ENCODE peak calls at places on chromosomes 16 and 17, in five cellular contexts. One of them, this sample, is unnamed. For H3K4me1, the result is how much of the 10 kb centered on the place peaks cover.

GRCh38 chr16:86676216-86676800 is 98.0 kb downstream of the FOXL1 start:
- DNase-seq in stomach: no peak
- DNase-seq in HepG2: no peak
- DNase-seq in H1: no peak
- DNase-seq in A549: no peak
- DNase-seq in this sample: no peak

GRCh38 chr16:53664724-53665345 is 38.8 kb downstream of the RPGRIP1L start:
- DNase-seq in stomach: no peak
- DNase-seq in HepG2: no peak
- DNase-seq in H1: no peak
- DNase-seq in A549: no peak
- DNase-seq in this sample: peak

GRCh38 chr17:47145351-47145750 is 43.7 kb downstream of the CDC27 start:
- DNase-seq in stomach: no peak
- DNase-seq in HepG2: no peak
- DNase-seq in H1: no peak
- DNase-seq in A549: no peak
- DNase-seq in this sample: no peak

GRCh38 chr17:59361916-59362810 is 30.7 kb downstream of the YPEL2 start:
- DNase-seq in stomach: no peak
- DNase-seq in HepG2: no peak
- DNase-seq in H1: no peak
- DNase-seq in A549: no peak
- DNase-seq in this sample: no peak

GRCh38 chr16:65634291-65634690 is 512.4 kb upstream of the CDH11 start:
- DNase-seq in stomach: no peak
- DNase-seq in HepG2: no peak
- DNase-seq in H1: no peak
- DNase-seq in A549: no peak
- DNase-seq in this sample: no peak

GRCh38 chr17:49779730-49780220 is 8.7 kb upstream of the KAT7 start:
- DNase-seq in stomach: no peak
- DNase-seq in HepG2: peak
- DNase-seq in H1: no peak
- DNase-seq in A549: peak
- DNase-seq in this sample: no peak

GRCh38 chr17:75390982-75391381 is 14.5 kb downstream of the GRB2 start:
- DNase-seq in stomach: no peak
- DNase-seq in HepG2: no peak
- DNase-seq in H1: no peak
- DNase-seq in A549: no peak
- DNase-seq in this sample: no peak

GRCh38 chr16:24998201-24998600 is 17.0 kb downstream of the ARHGAP17 start:
- DNase-seq in stomach: no peak
- DNase-seq in HepG2: no peak
- DNase-seq in H1: no peak
- DNase-seq in A549: no peak
- DNase-seq in this sample: no peak

GRCh38 chr17:70100983-70101382 is 26.0 kb downstream of the KCNJ16 start:
- DNase-seq in stomach: no peak
- DNase-seq in HepG2: no peak
- DNase-seq in H1: no peak
- DNase-seq in A549: no peak
- DNase-seq in this sample: no peak

GRCh38 chr16:84826558-84826941 is 6.8 kb downstream of the CRISPLD2 start:
- DNase-seq in stomach: peak
- DNase-seq in HepG2: no peak
- DNase-seq in H1: no peak
- DNase-seq in A549: no peak
- DNase-seq in this sample: no peak

GRCh38 chr17:68771867-68772515 is 170.8 kb upstream of the FAM20A start:
- DNase-seq in stomach: no peak
- DNase-seq in HepG2: peak
- DNase-seq in H1: no peak
- DNase-seq in A549: peak
- DNase-seq in this sample: no peak

GRCh38 chr17:15893333-15894024 is 51.5 kb upstream of the ADORA2B start:
- DNase-seq in stomach: no peak
- DNase-seq in HepG2: no peak
- DNase-seq in H1: no peak
- DNase-seq in A549: no peak
- DNase-seq in this sample: no peak

GRCh38 chr17:76437467-76438402 is 15.2 kb downstream of the UBE2O start:
- DNase-seq in stomach: no peak
- DNase-seq in HepG2: peak
- DNase-seq in H1: no peak
- DNase-seq in A549: no peak
- DNase-seq in this sample: no peak

GRCh38 chr16:55478827-55479559 is at the start of gene MMP2:
- DNase-seq in stomach: peak
- DNase-seq in HepG2: no peak
- DNase-seq in H1: peak
- DNase-seq in A549: no peak
- DNase-seq in this sample: peak

GRCh38 chr17:1647802-1648581 is 1.7 kb downstream of the RILP start:
- DNase-seq in stomach: peak
- DNase-seq in HepG2: no peak
- DNase-seq in H1: peak
- DNase-seq in A549: no peak
- DNase-seq in this sample: no peak

GRCh38 chr17:41498276-41498675 is 7.1 kb downstream of the KRT13 start:
- DNase-seq in stomach: no peak
- DNase-seq in HepG2: no peak
- DNase-seq in H1: no peak
- DNase-seq in A549: no peak
- DNase-seq in this sample: no peak
- H3K4me1 ChIP-seq in stomach: under half
- H3K4me1 ChIP-seq in HepG2: under half
- H3K4me1 ChIP-seq in H1: under half
- H3K4me1 ChIP-seq in A549: under half
- H3K4me1 ChIP-seq in this sample: under half

GRCh38 chr16:77385481-77385880 is 49.4 kb downstream of the ADAMTS18 start:
- DNase-seq in stomach: no peak
- DNase-seq in HepG2: no peak
- DNase-seq in H1: no peak
- DNase-seq in A549: no peak
- DNase-seq in this sample: no peak
- TF ChIP-seq EP300 in stomach: no peak
- TF ChIP-seq EP300 in HepG2: no peak
- TF ChIP-seq EP300 in H1: no peak
- TF ChIP-seq EP300 in A549: no peak
- TF ChIP-seq EP300 in this sample: no peak

GRCh38 chr17:80264048-80264792 is 3.6 kb downstream of the RNF213 start:
- DNase-seq in stomach: peak
- DNase-seq in HepG2: no peak
- DNase-seq in H1: no peak
- DNase-seq in A549: no peak
- DNase-seq in this sample: no peak
- H3K4me1 ChIP-seq in stomach: half or more
- H3K4me1 ChIP-seq in HepG2: under half
- H3K4me1 ChIP-seq in H1: under half
- H3K4me1 ChIP-seq in A549: under half
- H3K4me1 ChIP-seq in this sample: under half

GRCh38 chr17:81514735-81515529 is 2.3 kb upstream of the ACTG1 start:
- DNase-seq in stomach: peak
- DNase-seq in HepG2: peak
- DNase-seq in H1: peak
- DNase-seq in A549: peak
- DNase-seq in this sample: no peak
- TF ChIP-seq EP300 in stomach: no peak
- TF ChIP-seq EP300 in HepG2: peak
- TF ChIP-seq EP300 in H1: no peak
- TF ChIP-seq EP300 in A549: no peak
- TF ChIP-seq EP300 in this sample: no peak